ENCODE peak calls at places on chromosomes 4 and X, in five cellular contexts. Q is cardiac muscle cell, Z is HCT116, C is GM23248, O is tibial artery. S is an unnamed sample.
A peak's percentile ranks its signal among the peaks of the same experiment; 100 is the strongest.

GRCh38 chrX:25015486-25016360 is at the start of gene ARX:
- DNase-seq in Q (peak; percentile 96), Z (peak; percentile 55), C (peak; percentile 65), O (peak; percentile 20), S (no peak)

GRCh38 chr4:104592894-104593470 is 98.3 kb upstream of the CXXC4 start:
- DNase-seq in Q (no peak), Z (no peak), C (no peak), O (no peak), S (no peak)

GRCh38 chrX:6149231-6149870 is 79.3 kb downstream of the NLGN4X start:
- DNase-seq in Q (no peak), Z (no peak), C (no peak), O (no peak), S (no peak)

GRCh38 chr4:123661080-123661737 is 264.6 kb downstream of the SPRY1 start:
- DNase-seq in Q (peak; percentile 12), Z (peak; percentile 21), C (peak; percentile 36), O (no peak), S (no peak)

GRCh38 chr4:7649741-7650531 is 215.2 kb upstream of the PSAPL1 start:
- DNase-seq in Q (no peak), Z (peak; percentile 7), C (peak; percentile 84), O (no peak), S (peak; percentile 59)

GRCh38 chrX:100895365-100896075 is 21.4 kb upstream of the NOX1 start:
- DNase-seq in Q (peak; percentile 28), Z (peak; percentile 26), C (peak; percentile 55), O (no peak), S (peak; percentile 12)

GRCh38 chrX:96685205-96686099 is 810 bp downstream of the DIAPH2 start:
- DNase-seq in Q (peak; percentile 32), Z (no peak), C (peak; percentile 72), O (peak; percentile 41), S (peak; percentile 38)

GRCh38 chr4:88659061-88659889 is 38.4 kb downstream of the NAP1L5 start:
- DNase-seq in Q (peak; percentile 77), Z (peak; percentile 35), C (peak; percentile 87), O (peak; percentile 43), S (peak; percentile 42)

GRCh38 chrX:139429913-139430312 is 100.6 kb upstream of the F9 start:
- DNase-seq in Q (peak; percentile 2), Z (no peak), C (peak; percentile 26), O (no peak), S (no peak)

GRCh38 chrX:13690836-13691235 is 1.9 kb downstream of the RAB9A start:
- DNase-seq in Q (no peak), Z (no peak), C (peak; percentile 15), O (no peak), S (peak; percentile 18)

GRCh38 chrX:120731386-120731785 is 101.5 kb upstream of the C1GALT1C1 start:
- DNase-seq in Q (no peak), Z (no peak), C (peak; percentile 71), O (no peak), S (no peak)

GRCh38 chr4:1488831-1489638 is 82.8 kb upstream of the NKX1-1 start:
- DNase-seq in Q (no peak), Z (no peak), C (no peak), O (no peak), S (no peak)
- H3K27me3 ChIP-seq in Q (no peaks in the 10 kb centered on the region), Z (no peaks in the 10 kb centered on the region), C (peaks cover 21% of the 10 kb centered on the region), O (peaks cover 58% of the 10 kb centered on the region), S (no peaks in the 10 kb centered on the region)

GRCh38 chr4:168835880-168836454 is 174.1 kb downstream of the CBR4 start:
- DNase-seq in Q (no peak), Z (no peak), C (no peak), O (no peak), S (no peak)
- H3K4me1 ChIP-seq in Q (peaks cover 21% of the 10 kb centered on the region), Z (peaks cover 21% of the 10 kb centered on the region), C (peaks cover 4% of the 10 kb centered on the region), O (peaks cover 49% of the 10 kb centered on the region), S (peaks cover 13% of the 10 kb centered on the region)

GRCh38 chr4:15777697-15778096 is 431 bp upstream of the CD38 start:
- DNase-seq in Q (no peak), Z (no peak), C (no peak), O (no peak), S (no peak)

GRCh38 chr4:15779789-15780188 is 1.7 kb downstream of the CD38 start:
- DNase-seq in Q (no peak), Z (no peak), C (peak; percentile 21), O (no peak), S (no peak)

GRCh38 chr4:15778742-15779231 is 659 bp downstream of the CD38 start:
- DNase-seq in Q (peak; percentile 28), Z (no peak), C (peak; percentile 32), O (peak; percentile 31), S (peak; percentile 48)

GRCh38 chr4:15778191-15778741 is at the start of gene CD38:
- DNase-seq in Q (peak; percentile 29), Z (no peak), C (peak; percentile 41), O (peak; percentile 29), S (no peak)

GRCh38 chr4:15779336-15779735 is 1.2 kb downstream of the CD38 start:
- DNase-seq in Q (peak; percentile 64), Z (no peak), C (peak; percentile 74), O (peak; percentile 83), S (no peak)
- H3K27me3 ChIP-seq in Q (peaks cover 75% of the 10 kb centered on the region), Z (peaks cover 6% of the 10 kb centered on the region), C (peaks cover 32% of the 10 kb centered on the region), O (no peaks in the 10 kb centered on the region), S (no peaks in the 10 kb centered on the region)

GRCh38 chr4:150215601-150216000 is 137.4 kb downstream of the DCLK2 start:
- DNase-seq in Q (peak; percentile 10), Z (no peak), C (no peak), O (no peak), S (no peak)
- H3K4me1 ChIP-seq in Q (no peaks in the 10 kb centered on the region), Z (peaks cover 19% of the 10 kb centered on the region), C (peaks cover 41% of the 10 kb centered on the region), O (no peaks in the 10 kb centered on the region), S (no peaks in the 10 kb centered on the region)

GRCh38 chr4:47642985-47643745 is 158.1 kb downstream of the ATP10D start:
- DNase-seq in Q (no peak), Z (no peak), C (no peak), O (no peak), S (no peak)
- H3K27me3 ChIP-seq in Q (no peaks in the 10 kb centered on the region), Z (no peaks in the 10 kb centered on the region), C (no peaks in the 10 kb centered on the region), O (no peaks in the 10 kb centered on the region), S (no peaks in the 10 kb centered on the region)

GRCh38 chrX:129781134-129782014 is 1.6 kb downstream of the SASH3 start:
- DNase-seq in Q (no peak), Z (no peak), C (no peak), O (peak; percentile 34), S (peak; percentile 77)
- H3K4me1 ChIP-seq in Q (no peaks in the 10 kb centered on the region), Z (no peaks in the 10 kb centered on the region), C (no peaks in the 10 kb centered on the region), O (no peaks in the 10 kb centered on the region), S (peaks cover 74% of the 10 kb centered on the region)

DNA sequence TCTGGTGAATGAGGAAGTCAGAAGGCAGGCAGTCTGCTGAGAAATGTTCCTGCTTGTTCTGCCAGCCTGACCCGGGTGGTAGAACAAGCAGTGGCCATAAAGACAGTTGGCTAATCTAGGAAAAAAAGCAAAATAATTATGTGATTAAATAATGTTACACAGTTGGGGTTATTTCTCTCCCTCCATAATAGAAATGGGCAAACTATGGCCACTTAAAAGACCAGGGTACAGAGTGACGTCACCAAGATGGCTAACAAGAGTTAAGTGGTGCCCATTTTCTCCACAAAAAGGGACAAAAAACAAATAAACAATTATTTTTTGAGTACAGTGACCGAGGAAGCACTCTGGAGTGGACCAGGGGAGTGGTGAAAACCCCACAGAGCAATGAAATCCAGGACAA is 16.1 kb upstream of the SPANXD start:
- DNase-seq in Q (no peak), Z (no peak), C (no peak), O (no peak), S (no peak)
- H3K27me3 ChIP-seq in Q (no peaks in the 10 kb centered on the region), Z (no peaks in the 10 kb centered on the region), C (no peaks in the 10 kb centered on the region), O (no peaks in the 10 kb centered on the region), S (no peaks in the 10 kb centered on the region)